ENCODE peak calls at places on chromosomes 4 and X, in seven cellular contexts. One of them, this sample, is unnamed.

GRCh38 chr4:8319731-8320385 is 50.3 kb downstream of the HTRA3 start:
- DNase-seq in neuronal stem cell: no peak
- DNase-seq in psoas muscle: peak
- DNase-seq in left ventricle myocardium inferior: peak
- DNase-seq in IMR-90: no peak
- DNase-seq in GM23248: no peak
- DNase-seq in tibial nerve: no peak
- DNase-seq in this sample: peak

GRCh38 chr4:151238477-151238876 is 38.5 kb upstream of the PRSS48 start:
- DNase-seq in neuronal stem cell: no peak
- DNase-seq in psoas muscle: no peak
- DNase-seq in left ventricle myocardium inferior: no peak
- DNase-seq in IMR-90: peak
- DNase-seq in GM23248: peak
- DNase-seq in tibial nerve: peak
- DNase-seq in this sample: no peak

GRCh38 chrX:9436812-9437211 is 28.0 kb upstream of the TBL1X start:
- DNase-seq in neuronal stem cell: no peak
- DNase-seq in psoas muscle: no peak
- DNase-seq in left ventricle myocardium inferior: no peak
- DNase-seq in IMR-90: no peak
- DNase-seq in GM23248: no peak
- DNase-seq in tibial nerve: no peak
- DNase-seq in this sample: no peak

GRCh38 chr4:123955167-123955824 is 558.7 kb downstream of the SPRY1 start:
- DNase-seq in neuronal stem cell: no peak
- DNase-seq in psoas muscle: no peak
- DNase-seq in left ventricle myocardium inferior: no peak
- DNase-seq in IMR-90: no peak
- DNase-seq in GM23248: no peak
- DNase-seq in tibial nerve: no peak
- DNase-seq in this sample: no peak

GRCh38 chrX:130108647-130109428 is 1.5 kb downstream of the ELF4 start:
- DNase-seq in neuronal stem cell: no peak
- DNase-seq in psoas muscle: peak
- DNase-seq in left ventricle myocardium inferior: peak
- DNase-seq in IMR-90: no peak
- DNase-seq in GM23248: peak
- DNase-seq in tibial nerve: no peak
- DNase-seq in this sample: peak

GRCh38 chr4:8922481-8922880 is 50.8 kb upstream of the HMX1 start:
- DNase-seq in neuronal stem cell: no peak
- DNase-seq in psoas muscle: no peak
- DNase-seq in left ventricle myocardium inferior: no peak
- DNase-seq in IMR-90: no peak
- DNase-seq in GM23248: no peak
- DNase-seq in tibial nerve: no peak
- DNase-seq in this sample: no peak

GRCh38 chr4:39286263-39286662 is 79.9 kb downstream of the RFC1 start:
- DNase-seq in neuronal stem cell: no peak
- DNase-seq in psoas muscle: no peak
- DNase-seq in left ventricle myocardium inferior: no peak
- DNase-seq in IMR-90: peak
- DNase-seq in GM23248: no peak
- DNase-seq in tibial nerve: no peak
- DNase-seq in this sample: no peak

GRCh38 chrX:85213792-85214530 is 29.6 kb downstream of the SATL1 start:
- DNase-seq in neuronal stem cell: no peak
- DNase-seq in psoas muscle: no peak
- DNase-seq in left ventricle myocardium inferior: no peak
- DNase-seq in IMR-90: no peak
- DNase-seq in GM23248: no peak
- DNase-seq in tibial nerve: no peak
- DNase-seq in this sample: no peak

GRCh38 chr4:931194-931959 is 739 bp downstream of the GAK start:
- DNase-seq in neuronal stem cell: no peak
- DNase-seq in psoas muscle: peak
- DNase-seq in left ventricle myocardium inferior: no peak
- DNase-seq in IMR-90: peak
- DNase-seq in GM23248: peak
- DNase-seq in tibial nerve: no peak
- DNase-seq in this sample: no peak

GRCh38 chr4:100510551-100510950 is 7.3 kb downstream of the EMCN start:
- DNase-seq in neuronal stem cell: no peak
- DNase-seq in psoas muscle: no peak
- DNase-seq in left ventricle myocardium inferior: no peak
- DNase-seq in IMR-90: no peak
- DNase-seq in GM23248: peak
- DNase-seq in tibial nerve: no peak
- DNase-seq in this sample: no peak

GRCh38 chr4:56640907-56641493 is 40.1 kb downstream of the HOPX start:
- DNase-seq in neuronal stem cell: no peak
- DNase-seq in psoas muscle: no peak
- DNase-seq in left ventricle myocardium inferior: no peak
- DNase-seq in IMR-90: no peak
- DNase-seq in GM23248: peak
- DNase-seq in tibial nerve: no peak
- DNase-seq in this sample: no peak

GRCh38 chr4:1596393-1596792 is 87.7 kb downstream of the FAM53A start:
- DNase-seq in neuronal stem cell: no peak
- DNase-seq in psoas muscle: peak
- DNase-seq in left ventricle myocardium inferior: no peak
- DNase-seq in IMR-90: no peak
- DNase-seq in GM23248: no peak
- DNase-seq in tibial nerve: no peak
- DNase-seq in this sample: no peak

GRCh38 chr4:123748806-123749205 is 352.2 kb downstream of the SPRY1 start:
- DNase-seq in neuronal stem cell: no peak
- DNase-seq in psoas muscle: no peak
- DNase-seq in left ventricle myocardium inferior: no peak
- DNase-seq in IMR-90: no peak
- DNase-seq in GM23248: no peak
- DNase-seq in tibial nerve: no peak
- DNase-seq in this sample: no peak

GRCh38 chr4:54657556-54658313 is at the start of gene KIT:
- DNase-seq in neuronal stem cell: peak
- DNase-seq in psoas muscle: peak
- DNase-seq in left ventricle myocardium inferior: peak
- DNase-seq in IMR-90: peak
- DNase-seq in GM23248: peak
- DNase-seq in tibial nerve: no peak
- DNase-seq in this sample: no peak

GRCh38 chrX:105876658-105877057 is 54.3 kb downstream of the NRK start:
- DNase-seq in neuronal stem cell: peak
- DNase-seq in psoas muscle: no peak
- DNase-seq in left ventricle myocardium inferior: no peak
- DNase-seq in IMR-90: peak
- DNase-seq in GM23248: no peak
- DNase-seq in tibial nerve: no peak
- DNase-seq in this sample: no peak

GRCh38 chr4:112813790-112814189 is 176.8 kb downstream of the LARP7 start:
- DNase-seq in neuronal stem cell: peak
- DNase-seq in psoas muscle: no peak
- DNase-seq in left ventricle myocardium inferior: no peak
- DNase-seq in IMR-90: peak
- DNase-seq in GM23248: peak
- DNase-seq in tibial nerve: no peak
- DNase-seq in this sample: no peak

GRCh38 chrX:110421499-110422455 is 63.1 kb downstream of the RTL9 start:
- DNase-seq in neuronal stem cell: no peak
- DNase-seq in psoas muscle: no peak
- DNase-seq in left ventricle myocardium inferior: no peak
- DNase-seq in IMR-90: no peak
- DNase-seq in GM23248: no peak
- DNase-seq in tibial nerve: no peak
- DNase-seq in this sample: no peak

GRCh38 chr4:20418865-20419451 is 167.3 kb downstream of the SLIT2 start:
- DNase-seq in neuronal stem cell: no peak
- DNase-seq in psoas muscle: no peak
- DNase-seq in left ventricle myocardium inferior: no peak
- DNase-seq in IMR-90: peak
- DNase-seq in GM23248: peak
- DNase-seq in tibial nerve: no peak
- DNase-seq in this sample: peak

GRCh38 chr4:184961693-184962092 is 56.6 kb upstream of the HELT start:
- DNase-seq in neuronal stem cell: no peak
- DNase-seq in psoas muscle: no peak
- DNase-seq in left ventricle myocardium inferior: no peak
- DNase-seq in IMR-90: no peak
- DNase-seq in GM23248: no peak
- DNase-seq in tibial nerve: no peak
- DNase-seq in this sample: no peak

GRCh38 chr4:128565565-128566186 is 243.8 kb upstream of the JADE1 start:
- DNase-seq in neuronal stem cell: peak
- DNase-seq in psoas muscle: peak
- DNase-seq in left ventricle myocardium inferior: peak
- DNase-seq in IMR-90: no peak
- DNase-seq in GM23248: peak
- DNase-seq in tibial nerve: no peak
- DNase-seq in this sample: no peak

DNA sequence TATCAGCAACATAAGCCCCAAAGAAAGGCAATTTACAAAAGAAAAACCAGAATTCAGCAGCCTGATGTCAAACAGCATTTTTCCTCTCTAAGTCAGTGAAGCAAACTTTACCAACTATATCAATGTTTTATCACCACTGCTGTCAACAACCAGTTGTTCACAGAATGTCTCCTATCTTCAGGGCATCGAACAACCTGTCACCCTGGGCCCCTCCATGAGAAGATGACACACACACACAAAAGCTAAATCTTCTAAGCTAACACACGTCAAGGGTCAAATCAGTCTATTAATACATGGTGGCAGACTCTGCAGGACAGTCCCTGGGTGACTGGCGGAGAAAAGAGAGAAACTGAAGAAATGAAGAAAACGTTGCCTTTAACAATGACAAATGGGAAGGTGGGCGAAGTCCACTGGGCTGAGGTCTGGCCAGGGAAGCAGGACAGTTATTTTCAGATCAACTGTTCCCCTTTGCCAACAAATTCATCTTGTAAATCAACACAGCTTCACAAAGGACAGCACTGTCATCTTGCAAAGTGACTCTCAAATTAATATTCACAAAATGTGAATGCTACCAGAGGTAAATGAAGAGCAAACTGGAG is 13.0 kb downstream of the FAT1 start:
- DNase-seq in neuronal stem cell: no peak
- DNase-seq in psoas muscle: no peak
- DNase-seq in left ventricle myocardium inferior: no peak
- DNase-seq in IMR-90: no peak
- DNase-seq in GM23248: no peak
- DNase-seq in tibial nerve: no peak
- DNase-seq in this sample: no peak
- H3K27ac ChIP-seq in neuronal stem cell: no peak
- H3K27ac ChIP-seq in psoas muscle: no peak
- H3K27ac ChIP-seq in left ventricle myocardium inferior: peak
- H3K27ac ChIP-seq in IMR-90: peak
- H3K27ac ChIP-seq in GM23248: no peak
- H3K27ac ChIP-seq in tibial nerve: no peak
- H3K27ac ChIP-seq in this sample: no peak

GRCh38 chrX:153726286-153727107 is 1.8 kb downstream of the ABCD1 start:
- DNase-seq in neuronal stem cell: peak
- DNase-seq in psoas muscle: peak
- DNase-seq in left ventricle myocardium inferior: peak
- DNase-seq in IMR-90: peak
- DNase-seq in GM23248: peak
- DNase-seq in tibial nerve: peak
- DNase-seq in this sample: peak

GRCh38 chrX:153724252-153725038 is at the start of the genes ABCD1 and BCAP31:
- DNase-seq in neuronal stem cell: peak
- DNase-seq in psoas muscle: peak
- DNase-seq in left ventricle myocardium inferior: peak
- DNase-seq in IMR-90: peak
- DNase-seq in GM23248: peak
- DNase-seq in tibial nerve: peak
- DNase-seq in this sample: peak

GRCh38 chrX:153723351-153724251 is 586 bp downstream of the BCAP31 start:
- DNase-seq in neuronal stem cell: peak
- DNase-seq in psoas muscle: peak
- DNase-seq in left ventricle myocardium inferior: no peak
- DNase-seq in IMR-90: peak
- DNase-seq in GM23248: peak
- DNase-seq in tibial nerve: no peak
- DNase-seq in this sample: no peak

GRCh38 chrX:153725832-153726285 is 1.2 kb downstream of the ABCD1 start:
- DNase-seq in neuronal stem cell: no peak
- DNase-seq in psoas muscle: peak
- DNase-seq in left ventricle myocardium inferior: no peak
- DNase-seq in IMR-90: no peak
- DNase-seq in GM23248: peak
- DNase-seq in tibial nerve: no peak
- DNase-seq in this sample: no peak

GRCh38 chrX:153725039-153725831 is 579 bp downstream of the ABCD1 start:
- DNase-seq in neuronal stem cell: no peak
- DNase-seq in psoas muscle: no peak
- DNase-seq in left ventricle myocardium inferior: no peak
- DNase-seq in IMR-90: no peak
- DNase-seq in GM23248: no peak
- DNase-seq in tibial nerve: no peak
- DNase-seq in this sample: no peak
- H3K27ac ChIP-seq in neuronal stem cell: no peak
- H3K27ac ChIP-seq in psoas muscle: peak
- H3K27ac ChIP-seq in left ventricle myocardium inferior: peak
- H3K27ac ChIP-seq in IMR-90: peak
- H3K27ac ChIP-seq in GM23248: peak
- H3K27ac ChIP-seq in tibial nerve: peak
- H3K27ac ChIP-seq in this sample: peak

DNA sequence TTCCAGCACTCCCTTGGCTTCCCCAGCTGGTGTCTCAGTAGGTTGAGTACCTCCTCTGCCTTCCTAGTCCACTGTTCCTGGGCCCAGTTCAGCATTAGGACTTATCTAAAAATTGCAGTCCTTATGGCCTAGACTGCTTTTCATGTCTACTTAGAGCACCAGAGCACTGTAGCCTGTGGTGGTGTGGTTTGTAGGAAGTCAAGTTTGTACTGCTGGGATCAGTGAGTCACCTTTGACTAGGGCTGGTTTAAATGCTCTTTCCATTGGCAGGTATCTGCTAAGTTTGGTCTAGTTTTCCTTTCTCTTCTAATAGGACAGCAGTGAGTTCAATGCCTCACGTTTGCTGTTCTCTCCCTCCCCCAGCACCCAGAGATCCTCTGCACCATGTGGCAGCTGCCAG is 233.6 kb upstream of the WDFY3 start:
- DNase-seq in neuronal stem cell: no peak
- DNase-seq in psoas muscle: no peak
- DNase-seq in left ventricle myocardium inferior: no peak
- DNase-seq in IMR-90: no peak
- DNase-seq in GM23248: no peak
- DNase-seq in tibial nerve: no peak
- DNase-seq in this sample: no peak
- H3K27ac ChIP-seq in neuronal stem cell: no peak
- H3K27ac ChIP-seq in psoas muscle: no peak
- H3K27ac ChIP-seq in left ventricle myocardium inferior: no peak
- H3K27ac ChIP-seq in IMR-90: no peak
- H3K27ac ChIP-seq in GM23248: no peak
- H3K27ac ChIP-seq in tibial nerve: no peak
- H3K27ac ChIP-seq in this sample: no peak

GRCh38 chrX:133544105-133544504 is 128.8 kb upstream of the GPC4 start:
- DNase-seq in neuronal stem cell: no peak
- DNase-seq in psoas muscle: no peak
- DNase-seq in left ventricle myocardium inferior: no peak
- DNase-seq in IMR-90: peak
- DNase-seq in GM23248: peak
- DNase-seq in tibial nerve: no peak
- DNase-seq in this sample: peak
- H3K27ac ChIP-seq in neuronal stem cell: no peak
- H3K27ac ChIP-seq in psoas muscle: no peak
- H3K27ac ChIP-seq in left ventricle myocardium inferior: no peak
- H3K27ac ChIP-seq in IMR-90: no peak
- H3K27ac ChIP-seq in GM23248: peak
- H3K27ac ChIP-seq in tibial nerve: no peak
- H3K27ac ChIP-seq in this sample: peak

GRCh38 chr4:119652978-119653377 is 24.4 kb upstream of the PDE5A start:
- DNase-seq in neuronal stem cell: no peak
- DNase-seq in psoas muscle: no peak
- DNase-seq in left ventricle myocardium inferior: no peak
- DNase-seq in IMR-90: peak
- DNase-seq in GM23248: peak
- DNase-seq in tibial nerve: no peak
- DNase-seq in this sample: peak
- H3K27ac ChIP-seq in neuronal stem cell: no peak
- H3K27ac ChIP-seq in psoas muscle: no peak
- H3K27ac ChIP-seq in left ventricle myocardium inferior: no peak
- H3K27ac ChIP-seq in IMR-90: peak
- H3K27ac ChIP-seq in GM23248: no peak
- H3K27ac ChIP-seq in tibial nerve: no peak
- H3K27ac ChIP-seq in this sample: no peak

This sample was measured in SJSA1.